ENCODE peak calls at places on chromosomes 16 and 17, in nine cellular contexts. I is activated CD8-positive, alpha-beta memory T cell treated with anti-CD3 and anti-CD28 coated beads for 4 hours; A is naive thymus-derived CD8-positive, alpha-beta T cell; Y is DMS79; Q is Right ventricle myocardium superior; D is stimulated activated CD8-positive, alpha-beta memory T cell treated with anti-CD3 and anti-CD28 coated beads, Interleukin-15, amount 100 ng/mL, for 48 hours; F is nucleus accumbens; V is mesendoderm; N is NCI-H2081. C is an unnamed sample.

GRCh38 chr17:32673964-32674363 is 187.2 kb downstream of the CDK5R1 start:
- DNase-seq in I (no peak), A (no peak), Y (no peak), Q (no peak), D (no peak), F (no peak), V (peak), N (no peak), C (no peak)

GRCh38 chr16:4714996-4715395 is 19.1 kb downstream of the ANKS3 start:
- DNase-seq in I (no peak), A (no peak), Y (no peak), Q (no peak), D (no peak), F (no peak), V (no peak), N (no peak), C (no peak)

GRCh38 chr17:68759343-68760140 is 158.4 kb upstream of the FAM20A start:
- DNase-seq in I (no peak), A (peak), Y (no peak), Q (peak), D (peak), F (peak), V (peak), N (peak), C (no peak)

GRCh38 chr17:42639484-42640474 is 19.3 kb upstream of the TUBG2 start:
- DNase-seq in I (no peak), A (no peak), Y (no peak), Q (no peak), D (no peak), F (no peak), V (no peak), N (no peak), C (no peak)

GRCh38 chr16:19524356-19524865 is 669 bp downstream of the CCP110 start:
- DNase-seq in I (no peak), A (no peak), Y (no peak), Q (no peak), D (no peak), F (peak), V (no peak), N (peak), C (no peak)

GRCh38 chr16:72419638-72420037 is 247.7 kb upstream of the PMFBP1 start:
- DNase-seq in I (no peak), A (no peak), Y (no peak), Q (no peak), D (no peak), F (no peak), V (no peak), N (no peak), C (no peak)

GRCh38 chr16:20897897-20898296 is 2.3 kb downstream of the DCUN1D3 start:
- DNase-seq in I (no peak), A (no peak), Y (no peak), Q (no peak), D (no peak), F (no peak), V (peak), N (no peak), C (no peak)

GRCh38 chr16:86961133-86961720 is 356.0 kb downstream of the C16orf95 start:
- DNase-seq in I (no peak), A (no peak), Y (no peak), Q (no peak), D (no peak), F (no peak), V (no peak), N (no peak), C (no peak)

GRCh38 chr16:63315229-63315628 is 1279.0 kb upstream of the CDH8 start:
- DNase-seq in I (no peak), A (no peak), Y (no peak), Q (no peak), D (no peak), F (no peak), V (no peak), N (no peak), C (no peak)

GRCh38 chr17:54848368-54848987 is 52.2 kb upstream of the TOM1L1 start:
- DNase-seq in I (no peak), A (no peak), Y (no peak), Q (no peak), D (no peak), F (no peak), V (no peak), N (no peak), C (no peak)

C was measured in cerebellar nuclear complex.